ENCODE peak calls at places on chromosomes 5 and 9, in six cellular contexts. A, I, L, Y, V and X are unnamed samples.

GRCh38 chr9:130682490-130683121 is 11.0 kb upstream of the EXOSC2 start:
- DNase-seq in I (peak), Y (peak), L (peak), A (peak), V (peak), X (peak)

GRCh38 chr5:137672001-137672400 is 63.9 kb downstream of the KLHL3 start:
- DNase-seq in V (peak), A (no peak), Y (no peak), I (no peak), L (no peak), X (peak)

GRCh38 chr9:128072144-128073021 is 4.4 kb downstream of the SLC25A25 start:
- DNase-seq in A (peak), L (peak), I (peak), V (peak), Y (peak), X (peak)

GRCh38 chr5:140402258-140403074 is 833 bp downstream of the ANKHD1 start:
- DNase-seq in V (peak), A (peak), Y (no peak), L (peak), I (peak), X (no peak)

GRCh38 chr5:134073404-134073803 is 41.1 kb upstream of the TCF7 start:
- DNase-seq in L (no peak), Y (no peak), V (no peak), I (no peak), A (no peak), X (no peak)

GRCh38 chr9:116344416-116344815 is 190.8 kb downstream of the PAPPA start:
- DNase-seq in L (no peak), V (no peak), A (no peak), Y (no peak), I (no peak), X (no peak)

GRCh38 chr9:89889865-89890264 is 285.1 kb downstream of the GADD45G start:
- DNase-seq in I (no peak), A (no peak), V (no peak), L (no peak), Y (no peak), X (no peak)

GRCh38 chr5:53923969-53924876 is 363.8 kb downstream of the NDUFS4 start:
- DNase-seq in L (peak), A (no peak), I (no peak), V (no peak), Y (no peak), X (no peak)

GRCh38 chr9:132783006-132783405 is 95.1 kb downstream of the AK8 start:
- DNase-seq in A (no peak), Y (no peak), V (no peak), I (no peak), L (no peak), X (no peak)

GRCh38 chr9:93674580-93675335 is 98.4 kb downstream of the PHF2 start:
- DNase-seq in L (no peak), Y (peak), I (no peak), V (peak), A (no peak), X (peak)

GRCh38 chr9:23644326-23644725 is 181.7 kb downstream of the ELAVL2 start:
- DNase-seq in L (no peak), A (no peak), V (no peak), Y (no peak), I (no peak), X (no peak)

GRCh38 chr5:107968998-107969397 is 298.3 kb upstream of the EFNA5 start:
- DNase-seq in Y (no peak), L (peak), A (no peak), I (no peak), V (no peak), X (no peak)

GRCh38 chr5:126138475-126139005 is 284.7 kb upstream of the GRAMD2B start:
- DNase-seq in L (peak), I (peak), V (no peak), Y (no peak), A (no peak), X (no peak)

GRCh38 chr9:88997646-88998045 is 6.4 kb downstream of the S1PR3 start:
- DNase-seq in A (no peak), L (no peak), Y (no peak), V (no peak), I (no peak), X (no peak)

GRCh38 chr9:70747335-70747734 is 332.9 kb upstream of the KLF9 start:
- DNase-seq in A (peak), V (no peak), I (no peak), Y (no peak), L (peak), X (no peak)

GRCh38 chr5:75059887-75060286 is 7.5 kb upstream of the GCNT4 start:
- DNase-seq in L (no peak), V (no peak), Y (no peak), I (no peak), A (no peak), X (no peak)

GRCh38 chr5:32329395-32329834 is 16.7 kb upstream of the MTMR12 start:
- DNase-seq in A (peak), I (peak), V (peak), Y (peak), L (peak), X (peak)

GRCh38 chr9:122904466-122904822 is 715 bp downstream of the RC3H2 start:
- DNase-seq in L (peak), A (peak), I (peak), V (peak), Y (no peak), X (no peak)

GRCh38 chr5:55307383-55308253 is at the start of the genes DHX29 and MTREX:
- DNase-seq in I (peak), V (peak), Y (peak), A (peak), L (peak), X (peak)

GRCh38 chr9:101791938-101792337 is 53.5 kb upstream of the GRIN3A start:
- DNase-seq in Y (no peak), A (peak), V (no peak), I (peak), L (peak), X (no peak)

GRCh38 chr5:141547488-141547887 is 58.6 kb downstream of the PCDHGC5 start:
- DNase-seq in I (peak), V (no peak), L (no peak), Y (no peak), A (no peak), X (no peak)

GRCh38 chr5:95857185-95857945 is 34.8 kb upstream of the GLRX start:
- DNase-seq in Y (peak), V (peak), A (no peak), L (peak), I (peak), X (peak)

GRCh38 chr9:135884328-135885035 is 22.9 kb downstream of the CAMSAP1 start:
- DNase-seq in Y (no peak), V (peak), A (no peak), L (peak), I (peak), X (no peak)

GRCh38 chr5:34791761-34792244 is 47.2 kb upstream of the TTC23L start:
- DNase-seq in I (peak), Y (no peak), L (peak), A (no peak), V (no peak), X (no peak)

GRCh38 chr5:79983618-79984017 is 7.4 kb downstream of the MTX3 start:
- DNase-seq in A (no peak), L (no peak), I (no peak), V (no peak), Y (no peak), X (no peak)

GRCh38 chr5:82422751-82423181 is 144.6 kb upstream of the RPS23 start:
- DNase-seq in V (no peak), A (no peak), L (no peak), Y (no peak), I (no peak), X (no peak)

GRCh38 chr5:154521756-154522155 is 43.7 kb upstream of the HAND1 start:
- DNase-seq in I (no peak), V (no peak), L (no peak), Y (no peak), A (no peak), X (no peak)

GRCh38 chr5:7565559-7565958 is 169.6 kb downstream of the ADCY2 start:
- DNase-seq in L (no peak), I (no peak), A (no peak), V (no peak), Y (no peak), X (no peak)

GRCh38 chr9:136095495-136096058 is 488 bp upstream of the NACC2 start:
- DNase-seq in V (peak), I (peak), A (no peak), L (peak), Y (no peak), X (peak)

GRCh38 chr9:137278913-137279711 is 1.6 kb downstream of the TOR4A start:
- DNase-seq in I (no peak), L (no peak), V (no peak), Y (no peak), A (no peak), X (no peak)